ENCODE peak calls at places on chromosomes 7 and 10, in eight cellular contexts. L is H9; W is AG04450; S is fibroblast of lung; V is A673; Z is mammary epithelial cell; T is upper lobe of left lung; D is CD8-positive, alpha-beta T cell. E is an unnamed sample. For H3K27me3, the result is how much of the 10 kb centered on the place peaks cover.

GRCh38 chr10:74460812-74461211 is 309.8 kb downstream of the ADK start:
- DNase-seq in S (peak), L (no peak), V (peak), Z (no peak), D (no peak), W (no peak), T (no peak), E (no peak)

GRCh38 chr10:29130190-29130673 is 158.6 kb upstream of the LYZL1 start:
- DNase-seq in V (peak), Z (peak), S (peak), T (no peak), L (no peak), W (no peak), D (no peak), E (peak)

GRCh38 chr10:42722575-42722974 is 60.0 kb upstream of the BMS1 start:
- DNase-seq in D (no peak), Z (no peak), W (no peak), T (no peak), L (no peak), V (no peak), S (no peak), E (no peak)

GRCh38 chr7:140640727-140641531 is at the start of gene DENND2A:
- DNase-seq in D (no peak), Z (no peak), L (peak), T (peak), S (peak), W (peak), V (no peak), E (peak)

GRCh38 chr7:42253316-42253715 is 16.3 kb upstream of the GLI3 start:
- DNase-seq in Z (peak), D (no peak), W (no peak), V (peak), T (no peak), S (peak), L (no peak), E (peak)

GRCh38 chr7:17680026-17680425 is 260.3 kb downstream of the SNX13 start:
- DNase-seq in Z (peak), V (no peak), T (peak), D (no peak), L (no peak), S (peak), W (peak), E (peak)

GRCh38 chr10:33180390-33180789 is 154.1 kb downstream of the NRP1 start:
- DNase-seq in L (no peak), V (no peak), Z (no peak), D (no peak), T (no peak), W (no peak), S (peak), E (peak)

GRCh38 chr7:148772297-148773089 is 73.8 kb downstream of the CUL1 start:
- DNase-seq in Z (peak), S (peak), W (peak), L (no peak), T (no peak), D (no peak), V (peak), E (peak)

GRCh38 chr7:11833431-11833830 is 1.4 kb upstream of the THSD7A start:
- DNase-seq in T (no peak), S (peak), Z (no peak), L (no peak), W (no peak), D (no peak), V (peak), E (no peak)

GRCh38 chr10:127068485-127068884 is 127.9 kb downstream of the INSYN2A start:
- DNase-seq in Z (no peak), L (no peak), S (no peak), D (no peak), T (no peak), V (no peak), W (no peak), E (no peak)

GRCh38 chr10:24235471-24235870 is 26.5 kb downstream of the KIAA1217 start:
- DNase-seq in W (no peak), S (no peak), V (no peak), L (no peak), D (no peak), Z (no peak), T (no peak), E (no peak)

GRCh38 chr10:24239289-24239688 is 30.4 kb downstream of the KIAA1217 start:
- DNase-seq in V (no peak), L (no peak), D (no peak), Z (no peak), T (no peak), W (no peak), S (no peak), E (no peak)

GRCh38 chr10:24238527-24239247 is 29.7 kb downstream of the KIAA1217 start:
- DNase-seq in D (no peak), T (no peak), L (no peak), S (no peak), V (no peak), W (no peak), Z (peak), E (peak)

GRCh38 chr10:24240001-24240751 is 31.2 kb downstream of the KIAA1217 start:
- DNase-seq in T (no peak), V (peak), W (no peak), S (no peak), L (no peak), Z (peak), D (no peak), E (no peak)

GRCh38 chr10:24237801-24238390 is 29.0 kb downstream of the KIAA1217 start:
- DNase-seq in S (no peak), Z (no peak), W (no peak), T (no peak), L (no peak), D (no peak), V (no peak), E (no peak)
- H3K27ac ChIP-seq in S (no peak), Z (no peak), W (no peak), T (peak), L (no peak), D (no peak), V (no peak), E (no peak)

DNA sequence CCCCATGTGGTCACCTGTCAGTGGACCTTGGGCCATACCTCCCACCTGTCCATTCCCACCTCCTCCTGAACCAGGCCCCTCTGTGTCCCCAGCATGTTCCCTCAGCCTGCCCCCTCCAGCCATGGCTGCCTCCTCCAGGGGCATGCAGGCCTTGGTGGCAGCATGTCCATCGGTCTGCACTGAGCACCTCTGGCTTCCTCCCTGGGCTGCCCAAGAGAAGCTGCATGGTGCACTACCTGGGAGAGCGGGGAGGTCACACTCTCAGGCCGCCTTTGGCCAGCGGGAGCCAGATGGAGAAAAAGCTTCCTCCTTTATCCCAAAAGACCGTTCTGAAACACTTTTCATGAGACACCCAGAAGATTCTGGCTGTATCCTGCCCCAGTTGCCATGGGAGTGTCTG is 45.6 kb upstream of the MGMT start:
- DNase-seq in L (no peak), T (no peak), S (no peak), W (no peak), Z (no peak), V (no peak), D (no peak), E (no peak)
- H3K27me3 ChIP-seq in L (under half), T (under half), S (under half), W (under half), Z (under half), V (under half), D (under half), E (half or more)

GRCh38 chr7:121873795-121874194 is 834 bp downstream of the PTPRZ1 start:
- DNase-seq in D (no peak), S (no peak), L (no peak), Z (peak), V (no peak), W (no peak), T (no peak), E (no peak)

GRCh38 chr7:121875203-121875602 is 2.2 kb downstream of the PTPRZ1 start:
- DNase-seq in L (no peak), W (no peak), S (no peak), V (no peak), D (no peak), Z (no peak), T (no peak), E (no peak)

DNA sequence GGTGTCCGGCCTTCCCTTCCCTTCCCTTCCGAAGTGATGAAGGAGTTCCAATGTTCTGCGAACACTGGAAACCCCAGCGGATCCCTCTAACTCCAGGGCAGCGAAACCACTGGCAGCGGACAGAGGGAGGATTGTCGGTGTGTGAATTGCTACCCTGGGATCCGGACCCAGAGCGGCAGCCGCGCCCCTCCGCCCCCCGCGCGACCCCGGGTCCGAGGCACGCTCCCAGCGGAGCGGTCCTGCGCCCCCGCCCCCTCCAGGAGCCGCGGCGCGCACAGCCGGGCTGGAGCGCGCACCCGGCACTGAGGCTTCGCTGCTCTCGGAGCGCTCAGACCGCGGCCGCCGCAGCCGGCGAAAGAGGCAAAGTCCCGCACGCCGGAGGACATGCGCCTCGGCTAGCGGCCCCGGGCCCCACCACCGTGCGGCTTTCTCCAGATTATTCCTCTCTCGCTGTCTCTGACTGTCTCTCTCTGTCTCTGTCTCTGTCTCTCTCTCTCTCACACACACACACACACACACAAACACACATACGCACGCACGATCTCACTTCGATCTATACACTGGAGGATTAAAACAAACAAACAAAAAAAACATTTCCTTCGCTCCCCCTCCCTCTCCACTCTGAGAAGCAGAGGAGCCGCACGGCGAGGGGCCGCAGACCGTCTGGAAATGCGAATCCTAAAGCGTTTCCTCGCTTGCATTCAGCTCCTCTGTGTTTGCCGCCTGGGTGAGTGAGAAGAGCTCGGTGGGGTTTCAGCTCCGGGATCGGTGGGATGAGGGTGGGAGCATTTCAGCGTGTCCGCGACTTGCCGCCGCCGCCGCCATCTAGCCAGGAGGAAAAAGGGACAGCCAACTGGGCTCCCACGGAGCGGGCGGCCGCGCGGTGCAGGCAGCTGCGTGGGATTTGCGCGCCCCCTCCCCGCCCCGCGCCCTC is at the start of gene PTPRZ1:
- DNase-seq in Z (peak), L (peak), T (peak), W (no peak), V (peak), S (peak), D (no peak), E (no peak)
- H3K27ac ChIP-seq in Z (peak), L (no peak), T (no peak), W (no peak), V (no peak), S (no peak), D (no peak), E (no peak)

DNA sequence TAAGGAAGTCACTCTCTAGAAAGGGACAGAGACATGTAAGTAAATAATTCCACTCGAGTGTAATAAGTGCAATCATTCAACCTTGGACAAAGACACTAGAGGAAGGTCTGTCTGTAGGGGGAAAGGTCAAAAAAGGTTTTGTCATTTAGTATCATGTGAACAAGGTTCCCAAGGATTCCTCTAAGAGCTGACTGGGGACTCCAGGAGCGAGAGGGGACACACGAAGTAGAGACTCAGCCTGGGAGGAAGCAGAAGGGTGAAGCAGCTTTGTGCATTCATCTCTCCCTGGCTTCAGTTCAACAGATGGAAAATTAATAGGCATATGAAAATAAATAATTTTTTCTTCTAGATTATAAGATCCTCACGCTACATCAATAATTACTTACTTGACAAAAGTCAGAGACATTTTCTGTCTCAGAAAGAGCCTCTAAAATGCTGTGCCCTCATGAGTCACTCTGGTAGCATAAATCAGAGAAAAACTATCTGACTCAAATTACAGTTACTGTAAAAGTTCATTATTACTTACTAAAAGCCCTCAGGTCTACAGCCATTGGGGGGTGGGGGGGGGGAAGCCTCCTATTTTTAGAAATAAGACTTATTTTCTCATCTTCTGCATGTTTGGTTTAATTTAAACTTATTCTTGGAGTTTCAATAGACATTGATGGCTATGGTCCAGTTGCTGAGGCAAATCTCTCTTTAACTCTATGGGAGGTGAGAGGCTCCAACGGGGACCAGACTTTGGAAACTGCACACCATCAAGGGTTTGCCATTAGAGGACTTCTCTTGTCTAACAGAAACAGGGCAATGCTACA is 275.0 kb upstream of the KLF14 start:
- DNase-seq in Z (no peak), T (no peak), D (no peak), L (no peak), V (peak), S (peak), W (no peak), E (peak)
- H3K27me3 ChIP-seq in Z (under half), T (under half), D (under half), L (under half), V (under half), S (under half), W (under half), E (under half)

GRCh38 chr10:71978988-71979691 is 14.9 kb downstream of the CHST3 start:
- DNase-seq in W (no peak), Z (no peak), V (no peak), D (no peak), S (no peak), L (no peak), T (no peak), E (no peak)
- H3K27ac ChIP-seq in W (no peak), Z (peak), V (no peak), D (no peak), S (no peak), L (no peak), T (no peak), E (no peak)

GRCh38 chr7:522938-523289 is 3.3 kb upstream of the PDGFA start:
- DNase-seq in S (no peak), D (no peak), W (no peak), L (no peak), Z (no peak), V (no peak), T (no peak), E (no peak)
- H3K27me3 ChIP-seq in S (under half), D (under half), W (half or more), L (under half), Z (under half), V (half or more), T (under half), E (under half)

GRCh38 chr7:97006146-97006950 is 995 bp downstream of the DLX6 start:
- DNase-seq in L (peak), Z (peak), V (peak), W (no peak), S (peak), D (no peak), T (no peak), E (no peak)

GRCh38 chr7:97005764-97006145 is 402 bp downstream of the DLX6 start:
- DNase-seq in D (no peak), Z (no peak), L (no peak), V (no peak), W (no peak), S (no peak), T (no peak), E (no peak)

GRCh38 chr7:97003262-97004236 is 1.8 kb upstream of the DLX6 start:
- DNase-seq in Z (no peak), W (no peak), S (no peak), T (no peak), L (peak), D (no peak), V (no peak), E (no peak)

GRCh38 chr7:97004237-97004930 is 969 bp upstream of the DLX6 start:
- DNase-seq in V (no peak), L (no peak), W (no peak), T (no peak), S (no peak), D (no peak), Z (no peak), E (no peak)

GRCh38 chr7:97004931-97005763 is at the start of gene DLX6:
- DNase-seq in S (peak), Z (peak), D (no peak), V (peak), T (no peak), W (no peak), L (peak), E (no peak)
- H3K27ac ChIP-seq in S (no peak), Z (no peak), D (no peak), V (peak), T (no peak), W (no peak), L (no peak), E (no peak)

GRCh38 chr10:133332936-133333699 is 3.6 kb downstream of the CALY start:
- DNase-seq in V (no peak), S (no peak), D (no peak), W (no peak), Z (no peak), T (no peak), L (no peak), E (no peak)
- H3K27me3 ChIP-seq in V (half or more), S (under half), D (under half), W (half or more), Z (under half), T (under half), L (under half), E (under half)

GRCh38 chr7:100477871-100478248 is 1.2 kb downstream of the TSC22D4 start:
- DNase-seq in S (no peak), Z (no peak), W (no peak), V (no peak), D (no peak), L (no peak), T (no peak), E (no peak)
- H3K27ac ChIP-seq in S (peak), Z (no peak), W (no peak), V (peak), D (peak), L (no peak), T (peak), E (no peak)

DNA sequence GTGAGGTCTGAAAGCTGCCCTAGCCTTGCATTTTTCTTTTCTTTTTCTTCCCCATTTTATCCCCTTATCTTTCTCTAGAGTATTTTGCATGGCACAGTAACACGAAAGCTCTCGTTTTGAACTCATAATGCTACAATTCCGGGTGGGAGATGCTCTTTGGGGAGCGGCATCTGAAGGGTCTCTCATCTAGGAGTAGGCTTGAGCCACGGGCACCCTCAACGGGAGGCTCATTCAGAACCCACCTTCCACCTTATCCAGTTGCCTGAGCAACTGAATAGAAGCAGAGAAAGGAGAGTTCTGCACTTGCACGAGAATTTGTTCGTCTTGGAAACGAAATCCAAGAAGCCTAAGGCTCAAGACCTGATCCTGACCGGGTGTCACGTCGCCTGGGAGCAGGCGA is 603.5 kb upstream of the FOXK1 start:
- DNase-seq in W (no peak), D (no peak), Z (no peak), V (no peak), L (no peak), S (no peak), T (no peak), E (no peak)
- H3K27me3 ChIP-seq in W (under half), D (under half), Z (under half), V (under half), L (under half), S (under half), T (under half), E (under half)

E was measured in PC-3.